ENCODE peak calls at places on chromosome 12, in four cellular contexts. One of them, this sample, is unnamed.

GRCh38 chr12:96907681-96908163 is 665 bp downstream of the NEDD1 start:
- DNase-seq in endothelial cell of umbilical vein: peak; percentile 59
- DNase-seq in A549: peak; percentile 13
- DNase-seq in GM12878: no peak
- DNase-seq in this sample: peak; percentile 70

GRCh38 chr12:57458665-57459054 is 925 bp upstream of the GLI1 start:
- DNase-seq in GM12878: no peak
- DNase-seq in A549: no peak
- DNase-seq in endothelial cell of umbilical vein: no peak
- DNase-seq in this sample: no peak

GRCh38 chr12:113133036-113133435 is 2.5 kb downstream of the RASAL1 start:
- DNase-seq in GM12878: no peak
- DNase-seq in endothelial cell of umbilical vein: no peak
- DNase-seq in A549: no peak
- DNase-seq in this sample: peak; percentile 53

GRCh38 chr12:6205144-6205539 is 4.9 kb downstream of the CD9 start:
- DNase-seq in GM12878: no peak
- DNase-seq in endothelial cell of umbilical vein: peak; percentile 69
- DNase-seq in A549: no peak
- DNase-seq in this sample: peak; percentile 72

GRCh38 chr12:42458575-42458974 is 131.0 kb downstream of the PRICKLE1 start:
- DNase-seq in GM12878: no peak
- DNase-seq in A549: no peak
- DNase-seq in endothelial cell of umbilical vein: no peak
- DNase-seq in this sample: peak; percentile 30

GRCh38 chr12:51270847-51271518 is 768 bp upstream of the SMAGP start:
- DNase-seq in A549: peak; percentile 35
- DNase-seq in endothelial cell of umbilical vein: peak; percentile 72
- DNase-seq in GM12878: no peak
- DNase-seq in this sample: peak; percentile 34

GRCh38 chr12:52278530-52278929 is 4.1 kb downstream of the KRT86 start:
- DNase-seq in A549: no peak
- DNase-seq in endothelial cell of umbilical vein: no peak
- DNase-seq in GM12878: no peak
- DNase-seq in this sample: no peak

GRCh38 chr12:79521576-79521975 is 169.2 kb downstream of the PAWR start:
- DNase-seq in endothelial cell of umbilical vein: no peak
- DNase-seq in A549: no peak
- DNase-seq in GM12878: no peak
- DNase-seq in this sample: no peak

GRCh38 chr12:1978078-1978477 is 26.2 kb downstream of the DCP1B start:
- DNase-seq in GM12878: no peak
- DNase-seq in A549: no peak
- DNase-seq in endothelial cell of umbilical vein: no peak
- DNase-seq in this sample: peak; percentile 12

GRCh38 chr12:16063728-16064127 is 152.6 kb downstream of the DERA start:
- DNase-seq in A549: no peak
- DNase-seq in endothelial cell of umbilical vein: peak; percentile 8
- DNase-seq in GM12878: no peak
- DNase-seq in this sample: no peak

GRCh38 chr12:54988402-54989054 is 4.0 kb upstream of the TESPA1 start:
- DNase-seq in GM12878: no peak
- DNase-seq in A549: no peak
- DNase-seq in endothelial cell of umbilical vein: peak; percentile 30
- DNase-seq in this sample: no peak

GRCh38 chr12:65121956-65122469 is 908 bp upstream of the WIF1 start:
- DNase-seq in A549: no peak
- DNase-seq in endothelial cell of umbilical vein: no peak
- DNase-seq in GM12878: no peak
- DNase-seq in this sample: no peak

GRCh38 chr12:100867639-100868393 is 73.2 kb downstream of the ANO4 start:
- DNase-seq in GM12878: no peak
- DNase-seq in A549: no peak
- DNase-seq in endothelial cell of umbilical vein: no peak
- DNase-seq in this sample: no peak

GRCh38 chr12:19236656-19237055 is 107.1 kb downstream of the PLEKHA5 start:
- DNase-seq in A549: no peak
- DNase-seq in GM12878: no peak
- DNase-seq in endothelial cell of umbilical vein: no peak
- DNase-seq in this sample: no peak

GRCh38 chr12:120119395-120119973 is 2.9 kb upstream of the RAB35 start:
- DNase-seq in A549: peak; percentile 51
- DNase-seq in GM12878: peak; percentile 91
- DNase-seq in endothelial cell of umbilical vein: no peak
- DNase-seq in this sample: no peak

GRCh38 chr12:14975451-14975850 is 2.6 kb downstream of the PDE6H start:
- DNase-seq in GM12878: no peak
- DNase-seq in endothelial cell of umbilical vein: no peak
- DNase-seq in A549: no peak
- DNase-seq in this sample: no peak

GRCh38 chr12:106030210-106031175 is 108.3 kb downstream of the NUAK1 start:
- DNase-seq in GM12878: no peak
- DNase-seq in A549: peak; percentile 42
- DNase-seq in endothelial cell of umbilical vein: peak; percentile 83
- DNase-seq in this sample: peak; percentile 83

GRCh38 chr12:6375269-6376078 is at the start of gene SCNN1A:
- DNase-seq in GM12878: no peak
- DNase-seq in A549: no peak
- DNase-seq in endothelial cell of umbilical vein: no peak
- DNase-seq in this sample: no peak

GRCh38 chr12:110744176-110744575 is 1.5 kb upstream of the PPP1CC start:
- DNase-seq in A549: no peak
- DNase-seq in endothelial cell of umbilical vein: peak; percentile 33
- DNase-seq in GM12878: no peak
- DNase-seq in this sample: no peak

GRCh38 chr12:75550906-75551305 is 39.5 kb upstream of the KRR1 start:
- DNase-seq in GM12878: no peak
- DNase-seq in endothelial cell of umbilical vein: peak; percentile 83
- DNase-seq in A549: no peak
- DNase-seq in this sample: no peak

GRCh38 chr12:110183386-110183785 is 59.2 kb downstream of the IFT81 start:
- DNase-seq in GM12878: no peak
- DNase-seq in endothelial cell of umbilical vein: no peak
- DNase-seq in A549: no peak
- DNase-seq in this sample: no peak

DNA sequence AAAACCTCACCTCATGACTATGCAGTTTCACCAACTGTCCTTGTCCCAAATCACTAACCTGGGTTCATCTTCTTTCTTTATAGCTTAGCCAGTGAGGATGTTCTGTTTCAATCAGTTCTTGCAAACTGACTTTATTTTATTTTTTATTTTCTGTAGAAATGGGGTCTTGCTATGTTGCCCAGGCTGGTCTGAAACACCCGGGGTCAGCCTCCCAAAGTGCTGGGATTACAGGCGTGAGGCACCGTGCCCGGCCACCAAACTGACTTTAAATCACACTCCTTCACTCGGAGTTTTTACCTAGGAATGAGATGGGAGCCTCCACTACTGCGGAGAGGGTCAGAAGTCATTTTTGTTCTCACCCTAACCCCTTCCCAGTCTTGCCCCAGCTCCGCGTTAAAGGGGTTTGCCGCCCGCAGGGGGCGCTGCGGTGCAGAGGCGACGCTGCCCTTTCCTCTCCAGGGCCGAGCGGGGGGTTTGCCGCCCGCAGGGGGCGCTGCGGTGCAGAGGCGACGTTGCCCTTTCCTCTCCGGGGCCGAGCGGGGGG is 7.0 kb upstream of the B4GALNT3 start:
- DNase-seq in GM12878: no peak
- DNase-seq in endothelial cell of umbilical vein: no peak
- DNase-seq in A549: no peak
- DNase-seq in this sample: peak; percentile 48
- TF ChIP-seq MYC in GM12878: no peak
- TF ChIP-seq MYC in endothelial cell of umbilical vein: no peak
- TF ChIP-seq MYC in A549: no peak
- TF ChIP-seq MYC in this sample: no peak

GRCh38 chr12:62720661-62721330 is 214.2 kb downstream of the PPM1H start:
- DNase-seq in GM12878: no peak
- DNase-seq in A549: no peak
- DNase-seq in endothelial cell of umbilical vein: peak; percentile 48
- DNase-seq in this sample: no peak
- TF ChIP-seq MYC in GM12878: no peak
- TF ChIP-seq MYC in A549: no peak
- TF ChIP-seq MYC in endothelial cell of umbilical vein: no peak
- TF ChIP-seq MYC in this sample: no peak

GRCh38 chr12:26014085-26014484 is 55.6 kb downstream of the RASSF8 start:
- DNase-seq in A549: no peak
- DNase-seq in GM12878: no peak
- DNase-seq in endothelial cell of umbilical vein: no peak
- DNase-seq in this sample: no peak
- TF ChIP-seq MYC in A549: no peak
- TF ChIP-seq MYC in GM12878: no peak
- TF ChIP-seq MYC in endothelial cell of umbilical vein: no peak
- TF ChIP-seq MYC in this sample: no peak

GRCh38 chr12:12563529-12563928 is 866 bp upstream of the DUSP16 start:
- DNase-seq in endothelial cell of umbilical vein: peak; percentile 36
- DNase-seq in GM12878: no peak
- DNase-seq in A549: no peak
- DNase-seq in this sample: no peak
- TF ChIP-seq MYC in endothelial cell of umbilical vein: no peak
- TF ChIP-seq MYC in GM12878: no peak
- TF ChIP-seq MYC in A549: no peak
- TF ChIP-seq MYC in this sample: no peak

DNA sequence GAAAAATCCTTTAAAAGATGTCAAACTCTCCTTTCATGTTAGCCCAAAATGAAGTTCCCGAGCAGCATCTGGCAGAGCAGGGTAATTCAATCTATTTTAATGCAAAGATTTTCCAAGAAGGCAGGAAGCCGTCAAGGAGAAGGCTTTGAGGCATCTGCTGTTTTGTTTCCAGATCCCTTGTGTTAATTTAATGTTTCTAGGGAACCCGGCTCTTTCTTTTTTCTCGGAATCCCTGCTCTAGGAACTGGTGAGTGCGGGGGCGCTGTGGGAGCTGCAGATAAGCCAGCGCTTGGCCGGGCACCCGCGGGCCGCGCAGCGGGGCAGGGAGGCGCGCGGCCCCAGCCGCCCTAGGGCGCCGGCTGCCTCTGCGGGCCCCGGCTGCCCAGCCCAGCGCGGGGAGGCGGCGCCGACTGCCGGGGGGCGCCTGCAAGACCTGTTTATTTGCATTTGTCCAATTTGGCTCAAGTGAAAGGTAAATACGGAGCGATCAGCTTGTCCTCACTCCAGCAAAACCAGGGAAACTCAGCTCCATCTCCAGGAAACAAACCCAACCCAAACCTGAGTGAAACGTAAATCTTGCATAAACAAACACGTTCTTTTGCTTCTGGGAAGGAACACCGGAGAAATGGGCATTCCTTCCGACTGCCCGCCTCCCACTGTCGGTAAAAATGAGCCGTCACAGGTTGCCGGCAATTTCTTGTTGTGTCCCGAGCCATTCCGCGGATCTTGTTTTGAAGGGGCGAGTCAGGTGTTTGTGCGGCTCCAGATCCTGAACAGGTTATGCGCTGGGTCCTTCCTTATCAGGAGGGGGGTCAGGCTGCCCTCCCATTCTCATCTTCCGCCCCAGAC is 65.1 kb downstream of the CRADD start:
- DNase-seq in A549: peak; percentile 71
- DNase-seq in endothelial cell of umbilical vein: peak; percentile 80
- DNase-seq in GM12878: no peak
- DNase-seq in this sample: peak; percentile 81
- TF ChIP-seq MYC in A549: no peak
- TF ChIP-seq MYC in endothelial cell of umbilical vein: no peak
- TF ChIP-seq MYC in GM12878: no peak
- TF ChIP-seq MYC in this sample: no peak